ENCODE peak calls at places on chromosomes 7 and 10, in ten cellular contexts. One of them, this sample, is unnamed.

GRCh38 chr7:12316925-12317324 is 86.7 kb downstream of the VWDE start:
- DNase-seq in AG04450: no peak
- DNase-seq in thoracic aorta: no peak
- DNase-seq in RWPE2: no peak
- DNase-seq in fibroblast of lung: peak; percentile 34
- DNase-seq in Panc1: no peak
- DNase-seq in endothelial cell of umbilical vein: no peak
- DNase-seq in H9: no peak
- DNase-seq in A549: no peak
- DNase-seq in astrocyte: peak; percentile 18
- DNase-seq in this sample: no peak

GRCh38 chr7:96479015-96479645 is 157.2 kb upstream of the SLC25A13 start:
- DNase-seq in AG04450: no peak
- DNase-seq in thoracic aorta: no peak
- DNase-seq in RWPE2: no peak
- DNase-seq in fibroblast of lung: no peak
- DNase-seq in Panc1: no peak
- DNase-seq in endothelial cell of umbilical vein: peak; percentile 64
- DNase-seq in H9: no peak
- DNase-seq in A549: no peak
- DNase-seq in astrocyte: no peak
- DNase-seq in this sample: no peak

GRCh38 chr10:30557884-30558283 is 71.7 kb downstream of the LYZL2 start:
- DNase-seq in AG04450: no peak
- DNase-seq in thoracic aorta: no peak
- DNase-seq in RWPE2: no peak
- DNase-seq in fibroblast of lung: peak; percentile 75
- DNase-seq in Panc1: no peak
- DNase-seq in endothelial cell of umbilical vein: no peak
- DNase-seq in H9: no peak
- DNase-seq in A549: peak; percentile 89
- DNase-seq in astrocyte: peak; percentile 67
- DNase-seq in this sample: no peak

GRCh38 chr10:114876602-114877300 is 55.2 kb downstream of the FHIP2A start:
- DNase-seq in AG04450: no peak
- DNase-seq in thoracic aorta: no peak
- DNase-seq in RWPE2: peak; percentile 77
- DNase-seq in fibroblast of lung: peak; percentile 44
- DNase-seq in Panc1: no peak
- DNase-seq in endothelial cell of umbilical vein: peak; percentile 58
- DNase-seq in H9: peak; percentile 85
- DNase-seq in A549: peak; percentile 68
- DNase-seq in astrocyte: no peak
- DNase-seq in this sample: peak; percentile 29

GRCh38 chr7:77281780-77282478 is 82.3 kb upstream of the FGL2 start:
- DNase-seq in AG04450: no peak
- DNase-seq in thoracic aorta: no peak
- DNase-seq in RWPE2: no peak
- DNase-seq in fibroblast of lung: peak; percentile 23
- DNase-seq in Panc1: no peak
- DNase-seq in endothelial cell of umbilical vein: no peak
- DNase-seq in H9: no peak
- DNase-seq in A549: no peak
- DNase-seq in astrocyte: peak; percentile 11
- DNase-seq in this sample: no peak

GRCh38 chr10:86652361-86653202 is 1.8 kb upstream of the OPN4 start:
- DNase-seq in AG04450: no peak
- DNase-seq in thoracic aorta: no peak
- DNase-seq in RWPE2: peak; percentile 46
- DNase-seq in fibroblast of lung: peak; percentile 23
- DNase-seq in Panc1: no peak
- DNase-seq in endothelial cell of umbilical vein: no peak
- DNase-seq in H9: peak; percentile 31
- DNase-seq in A549: no peak
- DNase-seq in astrocyte: no peak
- DNase-seq in this sample: no peak

GRCh38 chr10:74189999-74190421 is 39.0 kb downstream of the ADK start:
- DNase-seq in AG04450: peak; percentile 72
- DNase-seq in thoracic aorta: no peak
- DNase-seq in RWPE2: no peak
- DNase-seq in fibroblast of lung: peak; percentile 92
- DNase-seq in Panc1: peak; percentile 73
- DNase-seq in endothelial cell of umbilical vein: peak; percentile 64
- DNase-seq in H9: no peak
- DNase-seq in A549: peak; percentile 61
- DNase-seq in astrocyte: peak; percentile 90
- DNase-seq in this sample: peak; percentile 70

GRCh38 chr10:130242483-130242882 is 106.3 kb downstream of the GLRX3 start:
- DNase-seq in AG04450: no peak
- DNase-seq in thoracic aorta: no peak
- DNase-seq in RWPE2: no peak
- DNase-seq in fibroblast of lung: no peak
- DNase-seq in Panc1: no peak
- DNase-seq in endothelial cell of umbilical vein: no peak
- DNase-seq in H9: no peak
- DNase-seq in A549: no peak
- DNase-seq in astrocyte: no peak
- DNase-seq in this sample: no peak

GRCh38 chr7:157851501-157852067 is 514.8 kb downstream of the DNAJB6 start:
- DNase-seq in AG04450: no peak
- DNase-seq in thoracic aorta: no peak
- DNase-seq in RWPE2: no peak
- DNase-seq in fibroblast of lung: peak; percentile 27
- DNase-seq in Panc1: no peak
- DNase-seq in endothelial cell of umbilical vein: no peak
- DNase-seq in H9: peak; percentile 85
- DNase-seq in A549: no peak
- DNase-seq in astrocyte: peak; percentile 1
- DNase-seq in this sample: peak; percentile 63

GRCh38 chr10:123156091-123156490 is 1.9 kb downstream of the BUB3 start:
- DNase-seq in AG04450: no peak
- DNase-seq in thoracic aorta: no peak
- DNase-seq in RWPE2: no peak
- DNase-seq in fibroblast of lung: peak; percentile 37
- DNase-seq in Panc1: no peak
- DNase-seq in endothelial cell of umbilical vein: peak; percentile 54
- DNase-seq in H9: no peak
- DNase-seq in A549: no peak
- DNase-seq in astrocyte: peak; percentile 22
- DNase-seq in this sample: no peak

DNA sequence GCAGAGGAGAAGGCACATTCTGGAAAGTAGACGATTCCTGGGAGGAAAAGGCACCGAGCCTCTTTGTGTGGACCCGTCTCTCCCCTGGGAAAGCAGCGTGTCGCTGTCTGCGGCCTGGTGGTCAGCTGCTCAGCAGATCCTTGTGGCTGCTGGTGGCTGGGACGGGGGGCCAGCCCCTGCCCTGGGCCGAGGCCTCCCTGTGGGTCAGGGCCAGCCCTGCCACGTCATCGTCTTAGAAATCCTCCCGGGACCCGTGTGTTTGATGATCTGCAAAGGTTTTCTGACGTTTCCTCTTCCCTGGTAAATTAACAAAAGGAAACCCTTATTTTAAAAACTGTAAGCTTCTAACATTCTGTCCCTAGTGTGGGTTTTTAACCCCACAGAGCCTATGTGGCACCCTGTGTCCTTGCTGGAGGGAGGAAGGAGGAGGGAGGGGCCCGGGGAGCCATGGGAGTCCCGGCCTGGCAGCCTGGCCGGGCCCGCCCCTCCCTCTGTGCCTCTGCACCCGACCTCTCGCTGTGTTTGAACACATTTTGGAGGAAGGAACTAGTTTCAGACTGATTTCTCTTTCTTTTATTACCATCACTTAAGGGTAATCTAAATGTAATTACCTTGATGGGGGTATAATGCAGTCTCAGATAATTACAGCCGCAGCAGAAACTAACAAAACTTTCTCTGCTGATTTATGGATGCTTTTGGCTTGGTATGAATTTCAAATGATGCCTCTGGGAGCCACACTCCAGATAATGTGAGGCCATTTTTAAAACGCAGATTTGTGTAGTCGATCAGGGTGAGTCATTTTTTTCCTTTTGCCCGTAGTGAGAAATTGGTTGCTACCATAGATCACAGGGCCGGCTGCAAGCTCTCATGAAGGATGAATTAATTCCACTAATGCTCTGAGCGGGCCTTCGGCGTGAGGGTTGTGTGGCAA is 85.5 kb downstream of the NKX6-2 start:
- DNase-seq in AG04450: no peak
- DNase-seq in thoracic aorta: no peak
- DNase-seq in RWPE2: peak; percentile 33
- DNase-seq in fibroblast of lung: peak; percentile 48
- DNase-seq in Panc1: no peak
- DNase-seq in endothelial cell of umbilical vein: no peak
- DNase-seq in H9: peak; percentile 24
- DNase-seq in A549: no peak
- DNase-seq in astrocyte: peak; percentile 33
- DNase-seq in this sample: no peak
- H3K27ac ChIP-seq in AG04450: peak overlapping the region; percentile 77
- H3K27ac ChIP-seq in thoracic aorta: peak overlapping the region; percentile 41
- H3K27ac ChIP-seq in RWPE2: no peak overlapping the region
- H3K27ac ChIP-seq in fibroblast of lung: peak overlapping the region; percentile 80
- H3K27ac ChIP-seq in Panc1: peak overlapping the region; percentile 23
- H3K27ac ChIP-seq in endothelial cell of umbilical vein: no peak overlapping the region
- H3K27ac ChIP-seq in H9: no peak overlapping the region
- H3K27ac ChIP-seq in A549: no peak overlapping the region
- H3K27ac ChIP-seq in astrocyte: peak overlapping the region; percentile 70
- H3K27ac ChIP-seq in this sample: peak overlapping the region; percentile 55

GRCh38 chr10:97230146-97230545 is 44.4 kb upstream of the SLIT1 start:
- DNase-seq in AG04450: no peak
- DNase-seq in thoracic aorta: no peak
- DNase-seq in RWPE2: no peak
- DNase-seq in fibroblast of lung: peak; percentile 15
- DNase-seq in Panc1: no peak
- DNase-seq in endothelial cell of umbilical vein: no peak
- DNase-seq in H9: no peak
- DNase-seq in A549: no peak
- DNase-seq in astrocyte: peak; percentile 4
- DNase-seq in this sample: no peak
- TF ChIP-seq CTCF in AG04450: no peak
- TF ChIP-seq CTCF in thoracic aorta: no peak
- TF ChIP-seq CTCF in RWPE2: no peak
- TF ChIP-seq CTCF in fibroblast of lung: no peak
- TF ChIP-seq CTCF in Panc1: no peak
- TF ChIP-seq CTCF in endothelial cell of umbilical vein: no peak
- TF ChIP-seq CTCF in H9: no peak
- TF ChIP-seq CTCF in A549: no peak
- TF ChIP-seq CTCF in astrocyte: no peak
- TF ChIP-seq CTCF in this sample: no peak

GRCh38 chr7:98945852-98946251 is 67.5 kb downstream of the TRRAP start:
- DNase-seq in AG04450: no peak
- DNase-seq in thoracic aorta: no peak
- DNase-seq in RWPE2: no peak
- DNase-seq in fibroblast of lung: no peak
- DNase-seq in Panc1: no peak
- DNase-seq in endothelial cell of umbilical vein: no peak
- DNase-seq in H9: no peak
- DNase-seq in A549: no peak
- DNase-seq in astrocyte: no peak
- DNase-seq in this sample: no peak

GRCh38 chr7:98944386-98944785 is 66.1 kb downstream of the TRRAP start:
- DNase-seq in AG04450: no peak
- DNase-seq in thoracic aorta: no peak
- DNase-seq in RWPE2: no peak
- DNase-seq in fibroblast of lung: no peak
- DNase-seq in Panc1: no peak
- DNase-seq in endothelial cell of umbilical vein: no peak
- DNase-seq in H9: no peak
- DNase-seq in A549: no peak
- DNase-seq in astrocyte: no peak
- DNase-seq in this sample: no peak

GRCh38 chr7:98946389-98946788 is 68.1 kb downstream of the TRRAP start:
- DNase-seq in AG04450: no peak
- DNase-seq in thoracic aorta: no peak
- DNase-seq in RWPE2: no peak
- DNase-seq in fibroblast of lung: no peak
- DNase-seq in Panc1: no peak
- DNase-seq in endothelial cell of umbilical vein: no peak
- DNase-seq in H9: no peak
- DNase-seq in A549: no peak
- DNase-seq in astrocyte: no peak
- DNase-seq in this sample: no peak

GRCh38 chr7:98949336-98950044 is 71.2 kb downstream of the TRRAP start:
- DNase-seq in AG04450: no peak
- DNase-seq in thoracic aorta: no peak
- DNase-seq in RWPE2: no peak
- DNase-seq in fibroblast of lung: no peak
- DNase-seq in Panc1: no peak
- DNase-seq in endothelial cell of umbilical vein: no peak
- DNase-seq in H9: no peak
- DNase-seq in A549: no peak
- DNase-seq in astrocyte: no peak
- DNase-seq in this sample: no peak
- H3K27ac ChIP-seq in AG04450: no peak overlapping the region
- H3K27ac ChIP-seq in thoracic aorta: no peak overlapping the region
- H3K27ac ChIP-seq in RWPE2: no peak overlapping the region
- H3K27ac ChIP-seq in fibroblast of lung: no peak overlapping the region
- H3K27ac ChIP-seq in Panc1: no peak overlapping the region
- H3K27ac ChIP-seq in endothelial cell of umbilical vein: no peak overlapping the region
- H3K27ac ChIP-seq in H9: no peak overlapping the region
- H3K27ac ChIP-seq in A549: no peak overlapping the region
- H3K27ac ChIP-seq in astrocyte: no peak overlapping the region
- H3K27ac ChIP-seq in this sample: no peak overlapping the region

DNA sequence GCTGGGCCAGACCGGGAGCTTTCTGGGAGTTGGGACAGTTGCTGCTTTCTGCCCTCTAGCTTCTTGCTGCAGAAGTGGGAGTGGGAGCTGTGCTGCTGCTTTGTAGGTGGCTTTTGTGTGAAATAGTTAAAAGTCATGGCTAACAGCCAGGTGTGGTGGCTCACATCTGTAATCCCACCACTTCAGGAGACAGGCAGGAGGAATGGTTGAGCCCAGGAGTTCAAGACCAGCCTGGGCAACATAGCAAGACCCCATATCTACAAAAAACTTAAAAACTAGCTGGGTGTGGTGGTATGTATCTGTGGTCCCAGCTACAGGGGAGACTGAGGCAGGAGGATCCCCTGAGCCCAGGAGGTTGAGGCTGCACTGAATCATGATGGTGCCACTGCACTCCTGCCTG is 13.7 kb downstream of the TACR2 start:
- DNase-seq in AG04450: no peak
- DNase-seq in thoracic aorta: no peak
- DNase-seq in RWPE2: no peak
- DNase-seq in fibroblast of lung: no peak
- DNase-seq in Panc1: no peak
- DNase-seq in endothelial cell of umbilical vein: no peak
- DNase-seq in H9: no peak
- DNase-seq in A549: no peak
- DNase-seq in astrocyte: no peak
- DNase-seq in this sample: no peak
- TF ChIP-seq CTCF in AG04450: no peak
- TF ChIP-seq CTCF in thoracic aorta: no peak
- TF ChIP-seq CTCF in RWPE2: no peak
- TF ChIP-seq CTCF in fibroblast of lung: no peak
- TF ChIP-seq CTCF in Panc1: no peak
- TF ChIP-seq CTCF in endothelial cell of umbilical vein: no peak
- TF ChIP-seq CTCF in H9: no peak
- TF ChIP-seq CTCF in A549: no peak
- TF ChIP-seq CTCF in astrocyte: no peak
- TF ChIP-seq CTCF in this sample: no peak

This sample was measured in prostate gland.